ENCODE peak calls at places on chromosomes 5 and 9, in eight cellular contexts. One of them, this sample, is unnamed.

GRCh38 chr5:168874713-168875380 is 295.7 kb upstream of the PANK3 start:
- DNase-seq in effector memory CD8-positive, alpha-beta T cell: no peak
- DNase-seq in cardiac muscle cell: no peak
- DNase-seq in activated CD4-positive, CD25-positive, alpha-beta regulatory T cell treated with anti-CD3 and anti-CD28 coated beads, Interleukin-2, amount 50 U/mL, for 16 hours: no peak
- DNase-seq in H4: peak
- DNase-seq in lower leg skin: peak
- DNase-seq in heart right ventricle: no peak
- DNase-seq in GM10248: no peak
- DNase-seq in this sample: no peak

GRCh38 chr5:85049020-85049419 is 664.3 kb upstream of the EDIL3 start:
- DNase-seq in effector memory CD8-positive, alpha-beta T cell: no peak
- DNase-seq in heart right ventricle: no peak
- DNase-seq in H4: peak
- DNase-seq in GM10248: no peak
- DNase-seq in activated CD4-positive, CD25-positive, alpha-beta regulatory T cell treated with anti-CD3 and anti-CD28 coated beads, Interleukin-2, amount 50 U/mL, for 16 hours: no peak
- DNase-seq in lower leg skin: no peak
- DNase-seq in cardiac muscle cell: peak
- DNase-seq in this sample: peak

GRCh38 chr5:79236970-79237734 is 1.2 kb downstream of the JMY start:
- DNase-seq in lower leg skin: peak
- DNase-seq in cardiac muscle cell: peak
- DNase-seq in GM10248: peak
- DNase-seq in heart right ventricle: peak
- DNase-seq in activated CD4-positive, CD25-positive, alpha-beta regulatory T cell treated with anti-CD3 and anti-CD28 coated beads, Interleukin-2, amount 50 U/mL, for 16 hours: peak
- DNase-seq in H4: peak
- DNase-seq in effector memory CD8-positive, alpha-beta T cell: peak
- DNase-seq in this sample: no peak

GRCh38 chr5:79653843-79654242 is 35.8 kb upstream of the CMYA5 start:
- DNase-seq in cardiac muscle cell: no peak
- DNase-seq in GM10248: no peak
- DNase-seq in H4: no peak
- DNase-seq in lower leg skin: no peak
- DNase-seq in activated CD4-positive, CD25-positive, alpha-beta regulatory T cell treated with anti-CD3 and anti-CD28 coated beads, Interleukin-2, amount 50 U/mL, for 16 hours: no peak
- DNase-seq in effector memory CD8-positive, alpha-beta T cell: no peak
- DNase-seq in heart right ventricle: no peak
- DNase-seq in this sample: no peak

GRCh38 chr9:95836072-95836471 is 39.4 kb upstream of the ERCC6L2 start:
- DNase-seq in activated CD4-positive, CD25-positive, alpha-beta regulatory T cell treated with anti-CD3 and anti-CD28 coated beads, Interleukin-2, amount 50 U/mL, for 16 hours: no peak
- DNase-seq in effector memory CD8-positive, alpha-beta T cell: no peak
- DNase-seq in GM10248: no peak
- DNase-seq in heart right ventricle: no peak
- DNase-seq in lower leg skin: no peak
- DNase-seq in H4: no peak
- DNase-seq in cardiac muscle cell: no peak
- DNase-seq in this sample: no peak

GRCh38 chr5:66238435-66238834 is 94.3 kb downstream of the SREK1 start:
- DNase-seq in H4: no peak
- DNase-seq in activated CD4-positive, CD25-positive, alpha-beta regulatory T cell treated with anti-CD3 and anti-CD28 coated beads, Interleukin-2, amount 50 U/mL, for 16 hours: no peak
- DNase-seq in effector memory CD8-positive, alpha-beta T cell: no peak
- DNase-seq in cardiac muscle cell: no peak
- DNase-seq in GM10248: no peak
- DNase-seq in heart right ventricle: no peak
- DNase-seq in lower leg skin: no peak
- DNase-seq in this sample: no peak

GRCh38 chr5:89695371-89695770 is 714.2 kb downstream of the CETN3 start:
- DNase-seq in activated CD4-positive, CD25-positive, alpha-beta regulatory T cell treated with anti-CD3 and anti-CD28 coated beads, Interleukin-2, amount 50 U/mL, for 16 hours: no peak
- DNase-seq in effector memory CD8-positive, alpha-beta T cell: no peak
- DNase-seq in cardiac muscle cell: no peak
- DNase-seq in heart right ventricle: no peak
- DNase-seq in GM10248: no peak
- DNase-seq in lower leg skin: no peak
- DNase-seq in H4: no peak
- DNase-seq in this sample: no peak

GRCh38 chr9:14362175-14362574 is 48.2 kb upstream of the NFIB start:
- DNase-seq in heart right ventricle: no peak
- DNase-seq in GM10248: no peak
- DNase-seq in effector memory CD8-positive, alpha-beta T cell: no peak
- DNase-seq in lower leg skin: no peak
- DNase-seq in activated CD4-positive, CD25-positive, alpha-beta regulatory T cell treated with anti-CD3 and anti-CD28 coated beads, Interleukin-2, amount 50 U/mL, for 16 hours: no peak
- DNase-seq in H4: no peak
- DNase-seq in cardiac muscle cell: no peak
- DNase-seq in this sample: no peak

GRCh38 chr5:125038477-125038876 is 292.0 kb upstream of the ZNF608 start:
- DNase-seq in effector memory CD8-positive, alpha-beta T cell: no peak
- DNase-seq in activated CD4-positive, CD25-positive, alpha-beta regulatory T cell treated with anti-CD3 and anti-CD28 coated beads, Interleukin-2, amount 50 U/mL, for 16 hours: no peak
- DNase-seq in cardiac muscle cell: no peak
- DNase-seq in heart right ventricle: no peak
- DNase-seq in lower leg skin: no peak
- DNase-seq in H4: no peak
- DNase-seq in GM10248: no peak
- DNase-seq in this sample: no peak

This sample was measured in foreskin melanocyte.